ENCODE peak calls at places on chromosomes 3 and 15, in four cellular contexts. V is activated gamma-delta T cell, O is globus pallidus, R is occipital lobe. G is an unnamed sample.

GRCh38 chr3:13346481-13347389 is 73.4 kb downstream of the NUP210 start:
- DNase-seq in O (no peak), R (peak), V (no peak), G (peak)

GRCh38 chr3:194333212-194333980 is 17.7 kb downstream of the CPN2 start:
- DNase-seq in V (no peak), R (no peak), O (peak), G (no peak)

GRCh38 chr3:149299938-149300791 is 33.3 kb downstream of the TM4SF18 start:
- DNase-seq in O (no peak), R (no peak), V (no peak), G (no peak)

GRCh38 chr15:66879968-66880367 is 177.9 kb downstream of the SMAD6 start:
- DNase-seq in R (no peak), O (no peak), V (no peak), G (no peak)

GRCh38 chr3:24373198-24373959 is 121.3 kb downstream of the THRB start:
- DNase-seq in R (no peak), V (no peak), O (no peak), G (no peak)

GRCh38 chr3:32184187-32184730 is 54.2 kb upstream of the CMTM8 start:
- DNase-seq in V (no peak), O (no peak), R (no peak), G (no peak)

GRCh38 chr3:159897331-159898075 is 91.1 kb upstream of the IL12A start:
- DNase-seq in R (no peak), O (no peak), V (no peak), G (no peak)

GRCh38 chr3:197029511-197030167 is at the start of gene MELTF:
- DNase-seq in O (peak), R (no peak), V (peak), G (no peak)

GRCh38 chr3:126798521-126798920 is 94.5 kb downstream of the CHCHD6 start:
- DNase-seq in O (no peak), V (no peak), R (no peak), G (no peak)

GRCh38 chr3:62538706-62539356 is 165.5 kb upstream of the FEZF2 start:
- DNase-seq in O (peak), V (no peak), R (no peak), G (no peak)

GRCh38 chr3:14760185-14760584 is 58.6 kb upstream of the FGD5 start:
- DNase-seq in V (no peak), O (no peak), R (no peak), G (no peak)

GRCh38 chr15:76098685-76099084 is 38.9 kb downstream of the TMEM266 start:
- DNase-seq in V (no peak), R (no peak), O (no peak), G (no peak)

GRCh38 chr3:122944671-122945151 is 82.9 kb downstream of the SEMA5B start:
- DNase-seq in V (no peak), O (no peak), R (no peak), G (no peak)

GRCh38 chr3:169678122-169678521 is 14.6 kb upstream of the MECOM start:
- DNase-seq in O (no peak), R (no peak), V (no peak), G (no peak)

GRCh38 chr3:106333911-106334618 is 465.3 kb upstream of the CBLB start:
- DNase-seq in O (no peak), V (no peak), R (no peak), G (no peak)

GRCh38 chr15:51938286-51938685 is 33.3 kb downstream of the LEO1 start:
- DNase-seq in R (no peak), O (no peak), V (no peak), G (no peak)